ENCODE peak calls at places on chromosomes 16 and 17, in nine cellular contexts. F is LoVo; U is NCI-H2107; P is stimulated activated CD8-positive, alpha-beta memory T cell treated with anti-CD3 and anti-CD28 coated beads, Interleukin-4, amount 100 ng/mL, for 4 hours; O is hippocampal formation; M is cardiac fibroblast; C is activated naive CD8-positive, alpha-beta T cell treated with anti-CD3 and anti-CD28 coated beads, Interleukin-2, amount 50 U/mL, for 16 hours; G is CD8-positive, alpha-beta memory T cell; S is GM20000. Z is an unnamed sample.
A peak's percentile ranks its signal among the peaks of the same experiment; 100 is the strongest.

GRCh38 chr17:46890638-46891037 is 32.3 kb upstream of the GOSR2 start:
- DNase-seq in C (no peak), S (no peak), M (no peak), G (no peak), F (no peak), U (no peak), O (no peak), P (no peak), Z (no peak)

GRCh38 chr17:42520540-42520951 is 15.5 kb upstream of the NAGLU start:
- DNase-seq in O (no peak), M (no peak), C (no peak), P (no peak), S (no peak), F (no peak), G (no peak), U (no peak), Z (no peak)

GRCh38 chr16:64964126-64964540 is 157.7 kb downstream of the CDH11 start:
- DNase-seq in S (no peak), P (no peak), F (no peak), C (no peak), U (no peak), M (peak; percentile 90), G (no peak), O (no peak), Z (peak; percentile 74)

GRCh38 chr16:27226476-27226875 is 23.1 kb downstream of the KDM8 start:
- DNase-seq in O (no peak), U (no peak), G (no peak), F (no peak), C (no peak), P (no peak), M (no peak), S (no peak), Z (no peak)

GRCh38 chr17:75625813-75626486 is 7.3 kb upstream of the SMIM5 start:
- DNase-seq in U (no peak), O (no peak), F (no peak), C (no peak), M (peak; percentile 23), G (no peak), S (peak; percentile 77), P (no peak), Z (no peak)

GRCh38 chr16:25143898-25144297 is 32.4 kb downstream of the LCMT1 start:
- DNase-seq in U (no peak), P (no peak), O (no peak), F (no peak), S (no peak), M (no peak), G (no peak), C (no peak), Z (peak; percentile 7)

GRCh38 chr17:30961213-30962188 is 9.3 kb upstream of the RNF135 start:
- DNase-seq in F (no peak), M (peak; percentile 56), C (no peak), U (no peak), S (peak; percentile 48), G (peak; percentile 26), P (no peak), O (no peak), Z (no peak)

GRCh38 chr16:57534881-57535658 is 1.3 kb downstream of the CCDC102A start:
- DNase-seq in O (no peak), G (peak; percentile 52), S (peak; percentile 25), F (no peak), P (no peak), U (no peak), C (no peak), M (no peak), Z (no peak)

GRCh38 chr16:5916711-5917191 is 819.2 kb upstream of the EEF2KMT start:
- DNase-seq in F (no peak), G (no peak), S (no peak), C (no peak), P (no peak), U (no peak), O (no peak), M (no peak), Z (peak; percentile 83)

GRCh38 chr17:40124279-40125141 is 2.7 kb downstream of the MSL1 start:
- DNase-seq in O (no peak), C (no peak), S (no peak), G (no peak), F (no peak), P (no peak), U (no peak), M (peak; percentile 57), Z (peak; percentile 52)

GRCh38 chr16:76665571-76666275 is 388.5 kb downstream of the CNTNAP4 start:
- DNase-seq in S (no peak), M (no peak), G (no peak), O (no peak), F (no peak), U (no peak), C (no peak), P (no peak), Z (no peak)

GRCh38 chr17:41049110-41049509 is 2.0 kb upstream of the KRTAP2-1 start:
- DNase-seq in C (no peak), F (no peak), G (no peak), S (no peak), P (no peak), U (no peak), M (peak; percentile 85), O (no peak), Z (peak; percentile 96)

GRCh38 chr17:77160032-77160876 is 19.5 kb downstream of the SEC14L1 start:
- DNase-seq in S (no peak), M (no peak), C (no peak), G (no peak), F (no peak), P (no peak), U (no peak), O (peak; percentile 59), Z (no peak)

GRCh38 chr17:64781394-64781793 is 119.3 kb upstream of the SMURF2 start:
- DNase-seq in G (peak; percentile 61), U (no peak), S (peak; percentile 35), P (no peak), F (peak; percentile 41), C (no peak), M (peak; percentile 43), O (no peak), Z (no peak)

GRCh38 chr16:56279914-56280313 is 88.6 kb downstream of the GNAO1 start:
- DNase-seq in O (no peak), U (no peak), F (no peak), P (no peak), S (no peak), C (no peak), G (no peak), M (no peak), Z (no peak)

GRCh38 chr16:80100186-80100585 is 440.6 kb upstream of the DYNLRB2 start:
- DNase-seq in F (no peak), G (no peak), M (peak; percentile 9), U (no peak), O (no peak), S (no peak), C (no peak), P (no peak), Z (no peak)

GRCh38 chr16:18958621-18959578 is 24.8 kb upstream of the TMC7 start:
- DNase-seq in C (no peak), F (no peak), U (no peak), G (no peak), M (peak; percentile 5), P (no peak), O (no peak), S (no peak), Z (no peak)

GRCh38 chr16:20611350-20611902 is 35.3 kb upstream of the ACSM2B start:
- DNase-seq in M (no peak), U (peak; percentile 42), P (no peak), G (no peak), F (no peak), C (no peak), S (no peak), O (no peak), Z (no peak)

GRCh38 chr17:10295728-10296343 is 77.0 kb downstream of the MYH13 start:
- DNase-seq in M (peak; percentile 67), S (peak; percentile 68), F (peak; percentile 59), C (no peak), G (no peak), U (no peak), P (no peak), O (peak; percentile 61), Z (peak; percentile 38)

GRCh38 chr17:15349119-15349518 is 7.7 kb upstream of the TEKT3 start:
- DNase-seq in F (peak; percentile 13), S (no peak), G (no peak), O (no peak), M (peak; percentile 25), U (no peak), C (no peak), P (no peak), Z (no peak)

GRCh38 chr17:38970128-38970527 is 2.9 kb upstream of the FBXO47 start:
- DNase-seq in S (no peak), U (no peak), P (no peak), C (no peak), M (no peak), F (no peak), O (no peak), G (no peak), Z (no peak)

GRCh38 chr17:63993368-63993990 is 4.7 kb upstream of the PRR29 start:
- DNase-seq in F (no peak), P (no peak), M (no peak), G (peak; percentile 58), S (no peak), C (no peak), U (no peak), O (no peak), Z (no peak)

GRCh38 chr16:30115238-30115637 is 1.9 kb upstream of the GDPD3 start:
- DNase-seq in O (no peak), C (no peak), M (no peak), P (no peak), F (peak; percentile 65), G (no peak), S (no peak), U (no peak), Z (no peak)

GRCh38 chr17:72916991-72917390 is 175.5 kb downstream of the SLC39A11 start:
- DNase-seq in S (no peak), P (no peak), O (no peak), M (peak; percentile 26), U (no peak), F (no peak), C (no peak), G (no peak), Z (no peak)

GRCh38 chr17:27569257-27569722 is 61.7 kb upstream of the LGALS9 start:
- DNase-seq in M (peak; percentile 35), S (peak; percentile 58), P (peak; percentile 41), C (no peak), G (peak; percentile 77), F (peak; percentile 27), U (no peak), O (no peak), Z (peak; percentile 23)

GRCh38 chr16:23318639-23319038 is 16.5 kb downstream of the SCNN1B start:
- DNase-seq in F (no peak), U (no peak), C (no peak), S (no peak), M (no peak), O (no peak), G (no peak), P (no peak), Z (no peak)

GRCh38 chr17:58576679-58577367 is 62.4 kb upstream of the MTMR4 start:
- DNase-seq in S (peak; percentile 9), P (no peak), G (no peak), O (no peak), M (peak; percentile 31), C (no peak), F (no peak), U (no peak), Z (peak; percentile 7)

GRCh38 chr17:12438813-12439586 is 226.7 kb upstream of the MYOCD start:
- DNase-seq in G (no peak), U (no peak), O (no peak), C (no peak), S (no peak), M (no peak), P (no peak), F (no peak), Z (no peak)

Z was measured in M059J.